ENCODE peak calls at places on chromosomes 2 and 18, in six cellular contexts. J is endothelial cell of umbilical vein, T is neuronal stem cell, V is fibroblast of mammary gland, R is left lung, H is sigmoid colon. K is an unnamed sample.

GRCh38 chr2:5730386-5730785 is 38.2 kb downstream of the SOX11 start:
- DNase-seq in J (no peak), T (no peak), V (no peak), R (no peak), H (no peak), K (no peak)

GRCh38 chr2:205034034-205034433 is 488.8 kb downstream of the PARD3B start:
- DNase-seq in J (no peak), T (no peak), V (no peak), R (no peak), H (no peak), K (no peak)

GRCh38 chr2:196696423-196697073 is 57.0 kb downstream of the CCDC150 start:
- DNase-seq in J (no peak), T (no peak), V (peak), R (no peak), H (no peak), K (peak)

GRCh38 chr18:8507361-8507760 is 101.9 kb upstream of the RAB12 start:
- DNase-seq in J (peak), T (no peak), V (peak), R (no peak), H (peak), K (no peak)

GRCh38 chr2:208363485-208363884 is 43.1 kb upstream of the PTH2R start:
- DNase-seq in J (peak), T (no peak), V (peak), R (no peak), H (no peak), K (no peak)

GRCh38 chr2:157592983-157593382 is 35.7 kb downstream of the ACVR1C start:
- DNase-seq in J (peak), T (no peak), V (peak), R (no peak), H (no peak), K (no peak)

GRCh38 chr2:20585351-20585709 is 65.6 kb downstream of the HS1BP3 start:
- DNase-seq in J (no peak), T (no peak), V (no peak), R (no peak), H (no peak), K (peak)

GRCh38 chr2:5914831-5915611 is 222.8 kb downstream of the SOX11 start:
- DNase-seq in J (no peak), T (peak), V (no peak), R (no peak), H (no peak), K (no peak)

GRCh38 chr2:137986268-137986667 is 22.0 kb downstream of the HNMT start:
- DNase-seq in J (no peak), T (no peak), V (no peak), R (no peak), H (no peak), K (no peak)

GRCh38 chr18:11955299-11956029 is 25.8 kb upstream of the IMPA2 start:
- DNase-seq in J (peak), T (no peak), V (peak), R (peak), H (peak), K (peak)

GRCh38 chr2:112110966-112111365 is 27.2 kb upstream of the FBLN7 start:
- DNase-seq in J (no peak), T (no peak), V (no peak), R (no peak), H (no peak), K (no peak)

GRCh38 chr2:217610411-217610814 is 392.4 kb downstream of the TNS1 start:
- DNase-seq in J (no peak), T (no peak), V (no peak), R (peak), H (no peak), K (no peak)

GRCh38 chr18:47054369-47054768 is 18.9 kb upstream of the ELOA2 start:
- DNase-seq in J (no peak), T (no peak), V (no peak), R (no peak), H (no peak), K (no peak)

GRCh38 chr2:84894758-84895520 is 10.5 kb upstream of the TMSB10 start:
- DNase-seq in J (peak), T (no peak), V (peak), R (no peak), H (peak), K (no peak)

GRCh38 chr2:200419325-200419724 is 90.5 kb downstream of the KCTD18 start:
- DNase-seq in J (peak), T (no peak), V (no peak), R (no peak), H (no peak), K (no peak)

GRCh38 chr2:238999290-238999741 is 151.4 kb downstream of the TWIST2 start:
- DNase-seq in J (peak), T (no peak), V (peak), R (no peak), H (peak), K (peak)

GRCh38 chr2:120973196-120973595 is 237.5 kb downstream of the GLI2 start:
- DNase-seq in J (no peak), T (no peak), V (no peak), R (peak), H (no peak), K (peak)

DNA sequence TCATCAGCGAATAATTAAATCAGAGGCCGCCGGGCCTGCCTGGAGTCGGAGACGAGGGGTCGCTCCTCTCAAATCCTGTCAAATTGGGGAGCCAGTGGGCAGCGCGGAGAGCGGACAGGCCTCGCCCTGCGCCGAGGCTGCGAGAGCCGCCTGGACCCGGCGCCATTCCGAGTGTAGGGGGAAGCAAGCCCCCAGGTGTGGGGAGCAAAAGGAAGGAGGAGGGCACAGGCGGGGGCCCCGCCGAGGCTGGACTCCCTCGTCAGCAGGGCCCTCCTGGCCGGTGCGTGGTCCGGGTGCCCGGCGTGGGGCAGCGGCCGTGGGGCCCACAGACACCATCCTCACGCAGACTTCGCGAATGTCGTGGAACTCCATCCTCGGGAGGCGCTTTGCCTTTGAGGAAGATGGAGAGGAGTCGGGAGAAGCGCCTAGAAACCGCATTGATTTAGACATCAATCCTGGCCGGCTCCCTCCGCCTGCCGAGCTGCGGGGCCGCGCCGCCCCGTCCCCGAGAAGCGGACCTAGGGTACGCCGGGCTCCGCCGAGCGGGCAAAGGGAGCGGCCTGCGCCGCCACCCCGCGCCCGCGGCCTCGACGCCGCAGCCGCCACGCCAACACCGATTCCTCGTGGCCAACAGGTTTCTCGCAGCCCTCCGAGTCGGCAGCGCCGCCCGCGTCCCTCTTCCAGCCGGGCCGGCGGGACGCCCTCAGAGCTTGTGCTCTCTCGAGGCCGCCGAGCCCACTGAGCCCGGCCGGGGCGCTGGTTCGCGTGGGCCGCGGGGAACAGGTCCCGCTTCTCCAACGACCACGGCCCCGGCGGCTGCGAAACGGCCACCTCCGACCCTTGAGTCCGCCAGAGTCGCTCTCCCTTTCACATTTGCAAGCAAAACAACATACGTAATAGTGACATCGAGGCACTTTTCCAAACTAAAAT is 6.7 kb upstream of the ONECUT2 start:
- DNase-seq in J (no peak), T (peak), V (no peak), R (peak), H (no peak), K (no peak)
- H3K4me3 ChIP-seq in J (no peak), T (peak), V (no peak), R (no peak), H (peak), K (no peak)

GRCh38 chr2:128187032-128187654 is 96.1 kb downstream of the UGGT1 start:
- DNase-seq in J (peak), T (no peak), V (peak), R (no peak), H (no peak), K (no peak)
- H3K4me3 ChIP-seq in J (no peak), T (no peak), V (no peak), R (no peak), H (no peak), K (no peak)

GRCh38 chr2:174327559-174327897 is 7.2 kb upstream of the SP9 start:
- DNase-seq in J (no peak), T (no peak), V (no peak), R (no peak), H (no peak), K (no peak)
- H3K4me3 ChIP-seq in J (no peak), T (no peak), V (no peak), R (no peak), H (no peak), K (no peak)

GRCh38 chr2:46829240-46829970 is 86.2 kb downstream of the MCFD2 start:
- DNase-seq in J (no peak), T (no peak), V (no peak), R (no peak), H (no peak), K (no peak)
- H3K4me3 ChIP-seq in J (no peak), T (no peak), V (no peak), R (no peak), H (no peak), K (no peak)

GRCh38 chr2:144465723-144466122 is 54.2 kb downstream of the ZEB2 start:
- DNase-seq in J (no peak), T (no peak), V (no peak), R (no peak), H (no peak), K (no peak)

GRCh38 chr2:144460981-144461766 is 58.7 kb downstream of the ZEB2 start:
- DNase-seq in J (no peak), T (no peak), V (peak), R (no peak), H (no peak), K (peak)

GRCh38 chr2:144464730-144465129 is 55.2 kb downstream of the ZEB2 start:
- DNase-seq in J (no peak), T (no peak), V (no peak), R (no peak), H (no peak), K (no peak)

GRCh38 chr2:144459937-144460336 is 60.0 kb downstream of the ZEB2 start:
- DNase-seq in J (peak), T (no peak), V (peak), R (no peak), H (no peak), K (peak)

DNA sequence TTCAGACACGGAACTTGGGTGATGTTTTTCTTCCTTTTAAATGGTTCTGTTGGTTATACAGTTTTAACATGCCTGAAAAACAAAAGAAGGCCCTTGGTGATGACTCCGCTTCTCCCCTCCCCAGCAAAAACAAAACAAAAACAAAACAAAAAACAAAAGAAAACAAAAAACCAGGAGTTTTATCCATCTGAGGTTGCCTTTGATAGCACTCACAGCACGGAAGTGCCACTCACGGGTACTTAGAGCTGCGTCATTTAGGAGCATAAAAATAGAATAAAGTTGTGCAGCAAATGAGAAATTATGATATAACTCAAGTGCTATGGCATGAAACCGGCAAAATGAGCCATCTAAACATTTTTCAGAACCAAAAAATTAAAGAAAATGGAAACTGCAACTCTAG is 57.7 kb downstream of the ZEB2 start:
- DNase-seq in J (no peak), T (no peak), V (no peak), R (no peak), H (no peak), K (no peak)
- H3K4me3 ChIP-seq in J (no peak), T (no peak), V (no peak), R (no peak), H (no peak), K (no peak)

GRCh38 chr18:21241224-21242131 is 554 bp upstream of the GREB1L start:
- DNase-seq in J (no peak), T (peak), V (peak), R (no peak), H (no peak), K (no peak)

GRCh38 chr18:21242141-21243040 is at the start of gene GREB1L:
- DNase-seq in J (peak), T (peak), V (peak), R (peak), H (no peak), K (no peak)

GRCh38 chr18:21243041-21243431 is 1.0 kb downstream of the GREB1L start:
- DNase-seq in J (no peak), T (no peak), V (peak), R (no peak), H (no peak), K (no peak)
- H3K4me3 ChIP-seq in J (peak), T (peak), V (peak), R (peak), H (peak), K (peak)

DNA sequence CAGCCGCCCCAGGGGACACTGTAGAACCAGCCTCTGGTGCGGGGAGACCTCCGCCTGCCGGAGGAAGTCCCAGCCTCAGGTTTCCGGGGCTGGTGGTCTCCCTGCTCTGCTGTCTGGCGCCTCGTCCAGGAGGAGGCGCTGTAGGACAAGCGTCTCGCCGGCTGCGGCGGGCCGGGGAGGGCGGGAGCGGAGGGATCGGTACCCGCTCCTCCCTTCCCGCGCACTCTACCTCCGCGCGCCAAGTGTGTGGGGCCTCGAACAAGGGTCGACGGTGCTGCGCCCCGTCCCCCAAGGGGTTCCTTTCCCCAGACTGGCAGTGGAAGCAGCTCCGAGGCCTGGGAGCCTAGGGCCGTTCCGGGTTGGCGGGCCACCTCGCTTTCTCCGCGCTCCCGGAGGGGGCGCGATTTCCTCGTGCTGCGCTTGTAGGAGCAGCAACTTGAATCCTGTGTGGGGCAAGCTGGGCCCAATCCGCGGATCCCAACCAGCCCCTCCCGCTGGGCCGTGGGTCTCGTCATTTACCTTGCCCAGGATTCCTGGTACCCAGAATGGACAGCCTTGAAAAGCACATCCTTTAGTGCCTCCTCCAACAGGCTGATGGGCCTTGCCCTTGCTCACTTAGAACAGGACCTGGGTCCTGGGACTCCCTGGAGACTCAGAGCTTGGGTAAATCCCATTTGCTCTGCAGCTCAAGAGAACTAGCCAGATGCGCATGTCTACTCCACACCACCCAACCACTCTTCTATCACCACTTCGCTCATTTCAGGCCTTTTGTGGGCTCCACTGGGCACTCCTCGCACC is 10.6 kb upstream of the HOXD4 start:
- DNase-seq in J (peak), T (peak), V (peak), R (peak), H (peak), K (peak)
- H3K4me3 ChIP-seq in J (peak), T (peak), V (peak), R (peak), H (peak), K (peak)

DNA sequence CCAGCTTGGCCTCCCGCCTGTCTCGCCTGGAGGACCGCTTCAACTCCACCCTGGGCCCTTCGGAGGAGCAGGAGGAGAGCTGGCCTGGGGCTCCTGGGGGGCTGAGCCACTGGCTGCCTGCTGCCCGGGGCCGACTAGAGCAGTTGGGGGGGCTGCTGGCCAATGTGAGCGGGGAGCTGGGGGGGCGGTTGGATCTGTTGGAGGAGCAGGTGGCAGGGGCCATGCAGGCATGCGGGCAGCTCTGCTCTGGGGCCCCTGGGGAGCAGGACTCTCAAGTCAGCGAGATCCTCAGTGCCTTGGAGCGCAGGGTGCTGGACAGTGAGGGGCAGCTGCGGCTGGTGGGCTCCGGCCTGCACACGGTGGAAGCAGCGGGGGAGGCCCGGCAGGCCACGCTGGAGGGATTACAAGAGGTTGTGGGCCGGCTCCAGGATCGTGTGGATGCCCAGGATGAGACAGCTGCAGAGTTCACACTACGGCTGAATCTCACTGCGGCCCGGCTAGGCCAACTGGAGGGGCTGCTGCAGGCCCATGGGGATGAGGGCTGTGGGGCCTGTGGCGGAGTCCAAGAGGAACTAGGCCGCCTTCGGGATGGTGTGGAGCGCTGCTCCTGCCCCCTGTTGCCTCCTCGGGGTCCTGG is 3.7 kb upstream of the KHK start:
- DNase-seq in J (no peak), T (no peak), V (no peak), R (no peak), H (no peak), K (no peak)
- H3K4me3 ChIP-seq in J (no peak), T (no peak), V (no peak), R (no peak), H (peak), K (no peak)

K was measured in adrenal gland.